ENCODE peak calls at places on chromosomes 4 and X, in seven cellular contexts. One of them, this sample, is unnamed.

GRCh38 chrX:47373198-47373597 is 2.8 kb downstream of the ZNF157 start:
- DNase-seq in bronchial epithelial cell: no peak
- DNase-seq in MM.1S: no peak
- DNase-seq in body of pancreas: no peak
- DNase-seq in IMR-90: no peak
- DNase-seq in AG09309: no peak
- DNase-seq in epithelial cell of esophagus: no peak
- DNase-seq in this sample: no peak

GRCh38 chrX:37603938-37604409 is 32.5 kb downstream of the LANCL3 start:
- DNase-seq in MM.1S: no peak
- DNase-seq in bronchial epithelial cell: no peak
- DNase-seq in epithelial cell of esophagus: no peak
- DNase-seq in IMR-90: no peak
- DNase-seq in body of pancreas: no peak
- DNase-seq in AG09309: no peak
- DNase-seq in this sample: no peak

GRCh38 chr4:158131037-158131436 is 41.8 kb downstream of the GASK1B start:
- DNase-seq in MM.1S: no peak
- DNase-seq in bronchial epithelial cell: no peak
- DNase-seq in body of pancreas: no peak
- DNase-seq in epithelial cell of esophagus: no peak
- DNase-seq in AG09309: peak; percentile 55
- DNase-seq in IMR-90: no peak
- DNase-seq in this sample: peak; percentile 3

GRCh38 chr4:52628974-52629373 is 30.1 kb downstream of the USP46 start:
- DNase-seq in body of pancreas: no peak
- DNase-seq in AG09309: no peak
- DNase-seq in IMR-90: no peak
- DNase-seq in bronchial epithelial cell: no peak
- DNase-seq in MM.1S: no peak
- DNase-seq in epithelial cell of esophagus: no peak
- DNase-seq in this sample: no peak

GRCh38 chr4:53354012-53354722 is 11.7 kb downstream of the SCFD2 start:
- DNase-seq in body of pancreas: no peak
- DNase-seq in AG09309: no peak
- DNase-seq in bronchial epithelial cell: no peak
- DNase-seq in epithelial cell of esophagus: no peak
- DNase-seq in MM.1S: no peak
- DNase-seq in IMR-90: no peak
- DNase-seq in this sample: no peak

GRCh38 chr4:187075514-187075913 is 351.9 kb upstream of the FAT1 start:
- DNase-seq in body of pancreas: no peak
- DNase-seq in MM.1S: no peak
- DNase-seq in IMR-90: peak; percentile 22
- DNase-seq in epithelial cell of esophagus: no peak
- DNase-seq in AG09309: peak; percentile 25
- DNase-seq in bronchial epithelial cell: no peak
- DNase-seq in this sample: no peak

GRCh38 chr4:26194764-26195163 is 126.0 kb upstream of the RBPJ start:
- DNase-seq in AG09309: no peak
- DNase-seq in IMR-90: no peak
- DNase-seq in body of pancreas: no peak
- DNase-seq in bronchial epithelial cell: no peak
- DNase-seq in epithelial cell of esophagus: no peak
- DNase-seq in MM.1S: no peak
- DNase-seq in this sample: no peak

GRCh38 chr4:164771088-164771487 is 17.2 kb downstream of the SMIM31 start:
- DNase-seq in body of pancreas: no peak
- DNase-seq in MM.1S: no peak
- DNase-seq in AG09309: no peak
- DNase-seq in IMR-90: no peak
- DNase-seq in epithelial cell of esophagus: no peak
- DNase-seq in bronchial epithelial cell: no peak
- DNase-seq in this sample: no peak

GRCh38 chr4:56804551-56804950 is 16.9 kb downstream of the SPINK2 start:
- DNase-seq in MM.1S: peak; percentile 43
- DNase-seq in bronchial epithelial cell: peak; percentile 88
- DNase-seq in epithelial cell of esophagus: peak; percentile 85
- DNase-seq in AG09309: peak; percentile 18
- DNase-seq in IMR-90: peak; percentile 26
- DNase-seq in body of pancreas: no peak
- DNase-seq in this sample: no peak

GRCh38 chr4:77797239-77797638 is 21.9 kb downstream of the CNOT6L start:
- DNase-seq in IMR-90: no peak
- DNase-seq in bronchial epithelial cell: peak; percentile 86
- DNase-seq in body of pancreas: no peak
- DNase-seq in MM.1S: no peak
- DNase-seq in AG09309: no peak
- DNase-seq in epithelial cell of esophagus: peak; percentile 84
- DNase-seq in this sample: no peak

GRCh38 chr4:110587666-110588285 is 35.1 kb downstream of the PITX2 start:
- DNase-seq in IMR-90: no peak
- DNase-seq in body of pancreas: no peak
- DNase-seq in bronchial epithelial cell: no peak
- DNase-seq in MM.1S: no peak
- DNase-seq in AG09309: no peak
- DNase-seq in epithelial cell of esophagus: no peak
- DNase-seq in this sample: no peak

GRCh38 chr4:110589297-110589696 is 33.6 kb downstream of the PITX2 start:
- DNase-seq in MM.1S: no peak
- DNase-seq in bronchial epithelial cell: peak; percentile 24
- DNase-seq in body of pancreas: no peak
- DNase-seq in epithelial cell of esophagus: no peak
- DNase-seq in IMR-90: peak; percentile 11
- DNase-seq in AG09309: no peak
- DNase-seq in this sample: peak; percentile 20

GRCh38 chr4:110586137-110586850 is 36.6 kb downstream of the PITX2 start:
- DNase-seq in epithelial cell of esophagus: peak; percentile 70
- DNase-seq in IMR-90: peak; percentile 69
- DNase-seq in body of pancreas: no peak
- DNase-seq in AG09309: peak; percentile 46
- DNase-seq in MM.1S: peak; percentile 43
- DNase-seq in bronchial epithelial cell: peak; percentile 69
- DNase-seq in this sample: peak; percentile 57
- H3K4me3 ChIP-seq in epithelial cell of esophagus: no peak overlapping the region
- H3K4me3 ChIP-seq in IMR-90: no peak overlapping the region
- H3K4me3 ChIP-seq in body of pancreas: no peak overlapping the region
- H3K4me3 ChIP-seq in AG09309: no peak overlapping the region
- H3K4me3 ChIP-seq in MM.1S: no peak overlapping the region
- H3K4me3 ChIP-seq in bronchial epithelial cell: no peak overlapping the region
- H3K4me3 ChIP-seq in this sample: no peak overlapping the region

GRCh38 chr4:81031389-81032173 is 1.1 kb downstream of the BMP3 start:
- DNase-seq in bronchial epithelial cell: no peak
- DNase-seq in IMR-90: no peak
- DNase-seq in AG09309: no peak
- DNase-seq in body of pancreas: no peak
- DNase-seq in MM.1S: no peak
- DNase-seq in epithelial cell of esophagus: peak; percentile 5
- DNase-seq in this sample: peak; percentile 37

GRCh38 chr4:81032805-81033684 is 2.5 kb downstream of the BMP3 start:
- DNase-seq in MM.1S: no peak
- DNase-seq in bronchial epithelial cell: peak; percentile 54
- DNase-seq in body of pancreas: no peak
- DNase-seq in epithelial cell of esophagus: peak; percentile 24
- DNase-seq in IMR-90: peak; percentile 16
- DNase-seq in AG09309: no peak
- DNase-seq in this sample: peak; percentile 45

GRCh38 chr4:81032174-81032551 is 1.7 kb downstream of the BMP3 start:
- DNase-seq in IMR-90: no peak
- DNase-seq in MM.1S: no peak
- DNase-seq in AG09309: no peak
- DNase-seq in body of pancreas: no peak
- DNase-seq in bronchial epithelial cell: no peak
- DNase-seq in epithelial cell of esophagus: no peak
- DNase-seq in this sample: no peak

GRCh38 chr4:81030061-81030616 is 369 bp upstream of the BMP3 start:
- DNase-seq in bronchial epithelial cell: no peak
- DNase-seq in MM.1S: no peak
- DNase-seq in epithelial cell of esophagus: no peak
- DNase-seq in AG09309: no peak
- DNase-seq in IMR-90: no peak
- DNase-seq in body of pancreas: no peak
- DNase-seq in this sample: no peak

DNA sequence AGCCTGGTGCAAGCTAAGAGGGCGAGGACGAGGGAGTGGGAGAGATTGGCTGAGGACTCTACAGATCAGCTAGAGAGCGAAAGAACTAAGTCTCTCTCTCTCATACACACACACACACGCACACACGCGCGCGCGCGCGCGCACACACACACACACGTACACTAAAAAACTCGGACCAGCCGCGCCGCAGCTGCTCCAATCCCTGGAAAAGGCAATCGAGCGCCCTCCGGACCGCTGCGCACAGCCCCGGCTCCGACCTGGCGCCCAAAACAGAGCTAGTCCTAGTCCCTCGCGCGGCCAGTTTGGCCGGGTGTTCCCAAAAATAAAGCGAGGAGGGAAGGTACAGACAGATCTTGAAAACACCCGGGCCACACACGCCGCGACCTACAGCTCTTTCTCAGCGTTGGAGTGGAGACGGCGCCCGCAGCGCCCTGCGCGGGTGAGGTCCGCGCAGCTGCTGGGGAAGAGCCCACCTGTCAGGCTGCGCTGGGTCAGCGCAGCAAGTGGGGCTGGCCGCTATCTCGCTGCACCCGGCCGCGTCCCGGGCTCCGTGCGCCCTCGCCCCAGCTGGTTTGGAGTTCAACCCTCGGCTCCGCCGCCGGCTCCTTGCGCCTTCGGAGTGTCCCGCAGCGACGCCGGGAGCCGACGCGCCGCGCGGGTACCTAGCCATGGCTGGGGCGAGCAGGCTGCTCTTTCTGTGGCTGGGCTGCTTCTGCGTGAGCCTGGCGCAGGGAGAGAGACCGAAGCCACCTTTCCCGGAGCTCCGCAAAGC is at the start of gene BMP3:
- DNase-seq in bronchial epithelial cell: no peak
- DNase-seq in epithelial cell of esophagus: peak; percentile 8
- DNase-seq in IMR-90: peak; percentile 18
- DNase-seq in body of pancreas: no peak
- DNase-seq in MM.1S: no peak
- DNase-seq in AG09309: no peak
- DNase-seq in this sample: peak; percentile 82
- H3K4me3 ChIP-seq in bronchial epithelial cell: peak within 1 kb of the TSS; percentile 20
- H3K4me3 ChIP-seq in epithelial cell of esophagus: peak within 1 kb of the TSS; percentile 28
- H3K4me3 ChIP-seq in IMR-90: peak within 1 kb of the TSS; percentile 38
- H3K4me3 ChIP-seq in body of pancreas: no peak within 1 kb of the TSS
- H3K4me3 ChIP-seq in MM.1S: peak within 1 kb of the TSS; percentile 33
- H3K4me3 ChIP-seq in AG09309: peak within 1 kb of the TSS; percentile 45
- H3K4me3 ChIP-seq in this sample: peak within 1 kb of the TSS; percentile 70

DNA sequence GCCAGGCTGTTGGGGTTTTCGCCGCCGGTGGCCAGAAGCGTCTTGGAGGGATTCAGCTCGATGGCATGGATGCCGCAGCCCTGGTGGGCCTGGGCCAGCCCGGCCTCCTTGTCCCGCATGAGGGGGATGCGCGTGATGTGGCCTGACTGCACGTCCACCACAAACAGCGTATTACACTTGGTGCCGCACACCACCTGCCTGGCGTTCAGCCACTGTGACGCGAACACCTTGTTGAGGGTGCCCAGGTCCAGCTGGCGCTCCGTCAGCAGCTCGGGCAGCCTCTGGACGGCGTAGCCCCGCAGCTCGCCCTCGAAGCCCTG is 728 bp downstream of the DCAF12L2 start:
- DNase-seq in body of pancreas: peak; percentile 10
- DNase-seq in IMR-90: no peak
- DNase-seq in epithelial cell of esophagus: no peak
- DNase-seq in bronchial epithelial cell: no peak
- DNase-seq in AG09309: no peak
- DNase-seq in MM.1S: no peak
- DNase-seq in this sample: no peak
- H3K4me3 ChIP-seq in body of pancreas: no peak overlapping the region
- H3K4me3 ChIP-seq in IMR-90: no peak overlapping the region
- H3K4me3 ChIP-seq in epithelial cell of esophagus: no peak overlapping the region
- H3K4me3 ChIP-seq in bronchial epithelial cell: no peak overlapping the region
- H3K4me3 ChIP-seq in AG09309: no peak overlapping the region
- H3K4me3 ChIP-seq in MM.1S: no peak overlapping the region
- H3K4me3 ChIP-seq in this sample: no peak overlapping the region

GRCh38 chr4:13540446-13541175 is 3.7 kb downstream of the NKX3-2 start:
- DNase-seq in bronchial epithelial cell: no peak
- DNase-seq in epithelial cell of esophagus: no peak
- DNase-seq in body of pancreas: no peak
- DNase-seq in MM.1S: no peak
- DNase-seq in IMR-90: no peak
- DNase-seq in AG09309: no peak
- DNase-seq in this sample: no peak

GRCh38 chr4:13538427-13538973 is 5.8 kb downstream of the NKX3-2 start:
- DNase-seq in MM.1S: no peak
- DNase-seq in epithelial cell of esophagus: no peak
- DNase-seq in IMR-90: no peak
- DNase-seq in AG09309: no peak
- DNase-seq in bronchial epithelial cell: no peak
- DNase-seq in body of pancreas: no peak
- DNase-seq in this sample: no peak

GRCh38 chr4:13539047-13539720 is 5.1 kb downstream of the NKX3-2 start:
- DNase-seq in epithelial cell of esophagus: no peak
- DNase-seq in AG09309: no peak
- DNase-seq in bronchial epithelial cell: no peak
- DNase-seq in MM.1S: no peak
- DNase-seq in body of pancreas: no peak
- DNase-seq in IMR-90: no peak
- DNase-seq in this sample: no peak

GRCh38 chr4:13541176-13541604 is 3.1 kb downstream of the NKX3-2 start:
- DNase-seq in MM.1S: no peak
- DNase-seq in body of pancreas: no peak
- DNase-seq in bronchial epithelial cell: no peak
- DNase-seq in epithelial cell of esophagus: no peak
- DNase-seq in IMR-90: no peak
- DNase-seq in AG09309: no peak
- DNase-seq in this sample: no peak

DNA sequence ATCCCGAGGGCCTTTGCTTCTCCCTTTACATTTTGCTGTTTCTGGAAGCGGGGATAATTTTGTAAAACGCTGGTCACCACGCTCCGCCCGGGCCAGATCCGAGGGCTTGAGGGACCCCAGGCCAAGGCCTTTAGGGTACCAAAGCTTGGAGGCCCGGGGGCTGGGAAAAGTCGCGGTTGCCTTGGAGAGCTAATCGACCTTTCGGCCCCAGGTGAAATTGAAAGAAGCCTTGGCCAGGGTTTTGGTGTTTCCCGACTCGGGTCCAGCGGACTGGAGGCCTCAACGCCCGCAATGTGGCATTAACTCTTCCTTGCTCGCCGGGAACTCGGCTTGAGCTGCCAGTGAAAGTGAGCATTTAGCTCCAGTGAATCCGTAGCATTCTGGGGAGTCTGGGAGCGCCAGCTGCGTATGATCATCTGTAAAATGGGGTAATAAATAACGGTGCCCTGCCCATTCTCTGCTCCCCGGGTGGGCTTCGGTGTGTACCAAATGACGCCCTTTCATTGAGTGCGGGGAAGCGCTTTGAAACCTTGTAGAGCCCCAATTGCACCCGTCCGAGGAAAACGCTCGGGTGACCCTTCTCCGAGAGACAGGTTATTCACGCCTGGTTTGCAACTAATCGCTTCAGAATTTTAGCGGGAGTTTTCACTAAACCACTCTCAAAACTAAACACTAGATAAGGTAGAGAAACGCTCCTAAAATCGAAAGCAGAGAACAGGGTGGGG is 4.4 kb downstream of the NKX3-2 start:
- DNase-seq in AG09309: no peak
- DNase-seq in epithelial cell of esophagus: no peak
- DNase-seq in MM.1S: peak; percentile 5
- DNase-seq in IMR-90: no peak
- DNase-seq in bronchial epithelial cell: no peak
- DNase-seq in body of pancreas: no peak
- DNase-seq in this sample: no peak
- H3K4me3 ChIP-seq in AG09309: no peak overlapping the region
- H3K4me3 ChIP-seq in epithelial cell of esophagus: no peak overlapping the region
- H3K4me3 ChIP-seq in MM.1S: no peak overlapping the region
- H3K4me3 ChIP-seq in IMR-90: no peak overlapping the region
- H3K4me3 ChIP-seq in bronchial epithelial cell: no peak overlapping the region
- H3K4me3 ChIP-seq in body of pancreas: no peak overlapping the region
- H3K4me3 ChIP-seq in this sample: no peak overlapping the region

This sample was measured in small intestine.